ENCODE peak calls at places on chromosomes 2 and 18, in five cellular contexts. One of them, this sample, is unnamed.

GRCh38 chr2:235050992-235051351 is 99.2 kb downstream of the SH3BP4 start:
- DNase-seq in neuronal stem cell: no peak
- DNase-seq in H1: no peak
- DNase-seq in trophoblast cell: peak
- DNase-seq in H9: no peak
- DNase-seq in this sample: peak

GRCh38 chr2:69143726-69144360 is 130.9 kb downstream of the ANTXR1 start:
- DNase-seq in trophoblast cell: peak
- DNase-seq in H9: no peak
- DNase-seq in H1: no peak
- DNase-seq in neuronal stem cell: no peak
- DNase-seq in this sample: no peak

GRCh38 chr2:126878601-126879000 is 20.1 kb upstream of the TEX51 start:
- DNase-seq in H1: no peak
- DNase-seq in H9: peak
- DNase-seq in neuronal stem cell: no peak
- DNase-seq in trophoblast cell: no peak
- DNase-seq in this sample: no peak

GRCh38 chr2:176091329-176092258 is 927 bp upstream of the HOXD13 start:
- DNase-seq in neuronal stem cell: no peak
- DNase-seq in H9: peak
- DNase-seq in trophoblast cell: no peak
- DNase-seq in H1: peak
- DNase-seq in this sample: no peak

GRCh38 chr18:3454365-3455089 is 4.6 kb downstream of the TGIF1 start:
- DNase-seq in H1: no peak
- DNase-seq in neuronal stem cell: peak
- DNase-seq in trophoblast cell: peak
- DNase-seq in H9: peak
- DNase-seq in this sample: peak

GRCh38 chr2:30446602-30447148 is 371 bp upstream of the LCLAT1 start:
- DNase-seq in H1: no peak
- DNase-seq in trophoblast cell: no peak
- DNase-seq in H9: no peak
- DNase-seq in neuronal stem cell: no peak
- DNase-seq in this sample: peak

GRCh38 chr2:49044265-49044664 is 110.0 kb downstream of the FSHR start:
- DNase-seq in neuronal stem cell: no peak
- DNase-seq in trophoblast cell: no peak
- DNase-seq in H9: no peak
- DNase-seq in H1: no peak
- DNase-seq in this sample: no peak

GRCh38 chr2:179338681-179339080 is 74.0 kb upstream of the SESTD1 start:
- DNase-seq in H9: no peak
- DNase-seq in H1: no peak
- DNase-seq in trophoblast cell: no peak
- DNase-seq in neuronal stem cell: no peak
- DNase-seq in this sample: peak

GRCh38 chr18:50424877-50425690 is 50.2 kb downstream of the SKA1 start:
- DNase-seq in H1: no peak
- DNase-seq in neuronal stem cell: no peak
- DNase-seq in H9: no peak
- DNase-seq in trophoblast cell: peak
- DNase-seq in this sample: peak

GRCh38 chr18:9595197-9595596 is 19.2 kb downstream of the PPP4R1 start:
- DNase-seq in trophoblast cell: no peak
- DNase-seq in H9: no peak
- DNase-seq in neuronal stem cell: no peak
- DNase-seq in H1: no peak
- DNase-seq in this sample: peak
- H3K23ac ChIP-seq in trophoblast cell: no peak
- H3K23ac ChIP-seq in H9: no peak
- H3K23ac ChIP-seq in neuronal stem cell: no peak
- H3K23ac ChIP-seq in H1: no peak
- H3K23ac ChIP-seq in this sample: no peak

GRCh38 chr2:187748958-187749357 is 194.7 kb upstream of the TFPI start:
- DNase-seq in H1: no peak
- DNase-seq in H9: no peak
- DNase-seq in trophoblast cell: no peak
- DNase-seq in neuronal stem cell: no peak
- DNase-seq in this sample: no peak

DNA sequence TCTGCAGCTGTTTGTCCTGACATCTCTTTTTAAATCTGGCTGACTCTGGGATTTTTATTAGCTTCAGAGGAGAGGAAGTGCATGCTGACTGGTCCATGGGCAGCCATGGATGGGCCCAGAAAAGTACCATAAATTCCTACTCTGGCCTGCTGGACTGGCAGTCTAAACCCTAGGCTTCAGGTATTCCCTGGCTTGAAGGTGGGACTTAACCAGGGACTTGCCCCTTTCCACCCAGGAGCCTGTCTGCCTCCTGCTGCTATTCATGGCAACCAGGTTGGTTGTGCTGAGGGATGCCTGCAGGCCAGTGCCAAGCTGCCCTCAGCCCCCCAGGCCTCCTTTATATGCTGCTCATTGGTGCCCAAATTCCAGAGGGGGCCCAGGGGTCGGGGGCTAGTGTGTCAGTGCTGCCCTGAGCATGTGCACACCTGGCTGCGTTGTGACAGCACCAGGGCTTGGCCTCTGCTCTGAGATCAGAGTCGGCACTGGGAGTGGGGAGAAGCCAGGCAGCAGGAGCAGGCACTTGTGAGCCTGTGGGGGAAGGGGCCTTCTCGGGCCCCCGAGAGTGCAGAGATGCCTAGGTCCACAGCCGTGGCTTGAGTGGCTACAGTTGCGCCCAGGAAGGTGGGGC is 195.7 kb upstream of the TFPI start:
- DNase-seq in trophoblast cell: no peak
- DNase-seq in H9: no peak
- DNase-seq in H1: no peak
- DNase-seq in neuronal stem cell: no peak
- DNase-seq in this sample: no peak
- H2BK12ac ChIP-seq in trophoblast cell: no peak
- H2BK12ac ChIP-seq in H9: no peak
- H2BK12ac ChIP-seq in H1: no peak
- H2BK12ac ChIP-seq in neuronal stem cell: no peak
- H2BK12ac ChIP-seq in this sample: no peak

GRCh38 chr2:217247511-217247910 is 387.6 kb upstream of the TNP1 start:
- DNase-seq in trophoblast cell: no peak
- DNase-seq in H1: no peak
- DNase-seq in neuronal stem cell: no peak
- DNase-seq in H9: no peak
- DNase-seq in this sample: no peak
- H4K8ac ChIP-seq in trophoblast cell: peak
- H4K8ac ChIP-seq in H1: no peak
- H4K8ac ChIP-seq in neuronal stem cell: no peak
- H4K8ac ChIP-seq in H9: no peak
- H4K8ac ChIP-seq in this sample: peak

GRCh38 chr2:216369821-216370220 is 2.5 kb downstream of the MARCHF4 start:
- DNase-seq in H1: no peak
- DNase-seq in neuronal stem cell: no peak
- DNase-seq in H9: no peak
- DNase-seq in trophoblast cell: no peak
- DNase-seq in this sample: no peak

GRCh38 chr2:216371756-216372702 is at the start of gene MARCHF4:
- DNase-seq in neuronal stem cell: peak
- DNase-seq in H1: peak
- DNase-seq in H9: peak
- DNase-seq in trophoblast cell: peak
- DNase-seq in this sample: peak

GRCh38 chr2:216372761-216373291 is 543 bp upstream of the MARCHF4 start:
- DNase-seq in neuronal stem cell: no peak
- DNase-seq in trophoblast cell: peak
- DNase-seq in H1: no peak
- DNase-seq in H9: no peak
- DNase-seq in this sample: peak

GRCh38 chr2:216373896-216374295 is 1.6 kb upstream of the MARCHF4 start:
- DNase-seq in H9: no peak
- DNase-seq in trophoblast cell: no peak
- DNase-seq in H1: no peak
- DNase-seq in neuronal stem cell: no peak
- DNase-seq in this sample: no peak

DNA sequence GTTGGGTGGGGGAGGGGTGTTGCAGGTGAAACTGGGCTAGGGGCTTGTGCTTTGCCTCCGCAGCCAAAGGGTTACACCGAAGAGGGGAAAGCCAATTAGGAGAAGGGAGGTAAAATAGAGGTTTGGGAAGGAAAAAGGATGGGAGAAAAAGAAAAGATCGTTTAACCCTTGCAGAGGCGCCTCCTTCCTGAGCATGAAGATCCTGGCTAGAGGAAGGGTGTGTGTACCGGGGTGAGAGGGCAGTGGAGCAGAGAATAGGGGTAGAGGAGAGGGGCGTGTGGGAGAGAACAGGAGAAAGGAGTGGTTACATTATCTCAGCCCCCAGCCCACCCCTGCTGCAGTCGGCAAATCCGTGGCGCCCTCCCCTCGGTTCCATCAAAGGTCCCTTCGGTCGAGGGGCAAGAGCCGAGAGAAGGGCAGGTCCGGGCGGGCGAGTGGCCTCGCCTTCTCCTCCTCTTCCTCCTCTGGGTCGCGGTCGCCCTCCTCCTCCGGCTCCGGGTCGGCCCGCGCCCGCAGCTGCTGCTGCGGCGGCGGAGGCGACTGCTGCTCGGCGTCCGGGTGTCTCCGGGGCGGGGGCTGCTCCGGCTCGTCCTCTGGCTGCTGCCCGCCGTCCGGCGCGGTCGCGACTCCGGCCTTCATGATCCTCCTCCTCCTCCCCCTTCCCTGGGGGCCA is 1.2 kb downstream of the MARCHF4 start:
- DNase-seq in H9: peak
- DNase-seq in H1: peak
- DNase-seq in trophoblast cell: no peak
- DNase-seq in neuronal stem cell: no peak
- DNase-seq in this sample: peak
- H3K23ac ChIP-seq in H9: no peak
- H3K23ac ChIP-seq in H1: no peak
- H3K23ac ChIP-seq in trophoblast cell: no peak
- H3K23ac ChIP-seq in neuronal stem cell: no peak
- H3K23ac ChIP-seq in this sample: no peak

DNA sequence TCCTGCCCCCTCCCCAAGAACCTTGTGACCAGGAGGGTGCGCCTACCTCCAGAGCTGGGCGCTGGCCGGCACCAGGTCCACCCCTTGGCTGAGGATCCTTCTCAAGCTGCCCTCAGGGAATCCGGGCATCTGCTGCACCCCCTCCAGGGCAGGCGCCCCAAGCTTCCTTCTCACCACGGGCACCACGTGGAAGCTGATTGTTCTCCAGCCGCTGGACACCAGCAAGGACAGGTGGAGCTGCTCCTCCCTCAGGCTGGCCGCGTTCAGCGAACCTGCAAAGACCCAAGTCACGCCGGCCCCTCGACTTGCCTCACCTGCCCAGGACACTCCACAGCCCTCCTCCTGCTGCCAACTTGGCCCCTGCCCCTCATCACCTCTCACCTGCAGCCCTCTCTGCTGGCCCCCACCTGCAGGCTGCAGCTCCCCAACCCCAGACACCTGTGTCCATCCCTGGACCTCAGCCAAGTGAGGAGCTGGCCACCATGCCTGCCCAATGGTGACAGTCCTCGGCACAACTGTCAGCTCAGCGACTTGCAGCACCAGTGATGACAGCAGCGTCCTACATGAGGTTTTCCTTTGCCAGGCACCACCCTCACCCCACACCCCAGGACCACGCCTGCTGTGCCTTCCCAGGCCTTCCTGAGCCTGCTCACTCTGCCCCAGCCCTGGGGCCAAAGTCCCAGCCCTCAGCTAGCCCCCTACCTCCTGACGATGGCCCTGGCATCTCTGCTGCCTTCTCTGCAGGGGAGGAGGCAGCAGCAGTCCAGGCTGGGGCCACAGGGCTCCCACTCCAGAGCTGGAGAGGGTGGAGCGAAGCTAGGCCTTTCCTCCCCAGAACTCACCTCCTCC is 4.2 kb downstream of the MAB21L4 start:
- DNase-seq in neuronal stem cell: no peak
- DNase-seq in H1: no peak
- DNase-seq in H9: no peak
- DNase-seq in trophoblast cell: no peak
- DNase-seq in this sample: no peak
- H2BK12ac ChIP-seq in neuronal stem cell: peak
- H2BK12ac ChIP-seq in H1: no peak
- H2BK12ac ChIP-seq in H9: no peak
- H2BK12ac ChIP-seq in trophoblast cell: no peak
- H2BK12ac ChIP-seq in this sample: no peak

GRCh38 chr2:85446296-85447221 is 28.0 kb downstream of the SH2D6 start:
- DNase-seq in H1: no peak
- DNase-seq in neuronal stem cell: no peak
- DNase-seq in H9: no peak
- DNase-seq in trophoblast cell: no peak
- DNase-seq in this sample: no peak
- H4K8ac ChIP-seq in H1: peak
- H4K8ac ChIP-seq in neuronal stem cell: peak
- H4K8ac ChIP-seq in H9: no peak
- H4K8ac ChIP-seq in trophoblast cell: no peak
- H4K8ac ChIP-seq in this sample: peak

DNA sequence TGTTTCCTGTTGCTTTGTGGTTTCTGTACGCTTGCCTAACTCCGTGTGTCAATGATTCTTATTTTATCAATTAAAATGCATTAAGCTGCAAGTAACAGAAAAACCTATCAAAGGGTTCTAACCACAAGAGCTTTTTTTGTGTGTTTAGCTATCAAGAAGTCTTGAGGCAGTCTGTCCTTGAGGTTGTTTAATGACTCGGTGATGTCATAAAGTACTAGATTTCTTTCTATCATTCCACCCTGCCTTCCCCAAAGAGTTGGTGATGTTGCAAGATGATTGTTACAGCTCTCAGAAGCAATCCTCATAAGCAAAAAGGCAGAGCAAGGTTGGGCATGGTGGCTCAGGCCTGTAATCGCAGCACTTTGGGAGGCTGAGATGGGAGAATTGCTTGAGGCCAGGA is 51.9 kb upstream of the SPTBN1 start:
- DNase-seq in neuronal stem cell: no peak
- DNase-seq in trophoblast cell: no peak
- DNase-seq in H9: no peak
- DNase-seq in H1: no peak
- DNase-seq in this sample: peak
- H3K23ac ChIP-seq in neuronal stem cell: no peak
- H3K23ac ChIP-seq in trophoblast cell: no peak
- H3K23ac ChIP-seq in H9: no peak
- H3K23ac ChIP-seq in H1: no peak
- H3K23ac ChIP-seq in this sample: no peak

GRCh38 chr18:8153887-8154583 is 455.2 kb upstream of the RAB12 start:
- DNase-seq in trophoblast cell: no peak
- DNase-seq in H1: no peak
- DNase-seq in H9: no peak
- DNase-seq in neuronal stem cell: no peak
- DNase-seq in this sample: peak
- H2BK12ac ChIP-seq in trophoblast cell: no peak
- H2BK12ac ChIP-seq in H1: no peak
- H2BK12ac ChIP-seq in H9: no peak
- H2BK12ac ChIP-seq in neuronal stem cell: no peak
- H2BK12ac ChIP-seq in this sample: no peak

DNA sequence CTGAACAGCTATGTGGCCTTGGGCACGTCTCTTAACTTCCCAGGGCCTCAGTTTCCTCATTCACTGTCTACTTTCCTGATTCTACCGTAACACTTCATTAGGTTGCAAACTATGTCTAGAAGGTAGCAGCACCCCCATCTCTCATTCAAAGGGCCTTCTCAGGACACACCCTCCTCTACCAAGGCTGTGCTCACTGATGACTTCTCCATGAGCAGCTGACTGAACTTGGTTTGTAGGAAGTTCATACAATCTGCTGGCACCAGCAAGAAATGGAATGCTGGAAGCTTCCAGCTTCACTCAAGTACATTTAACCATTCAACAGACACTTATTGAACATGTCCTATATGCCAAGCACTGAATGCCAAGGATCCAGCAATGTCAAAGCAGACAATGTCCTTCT is 250.8 kb upstream of the CTAGE1 start:
- DNase-seq in H9: no peak
- DNase-seq in trophoblast cell: peak
- DNase-seq in neuronal stem cell: no peak
- DNase-seq in H1: no peak
- DNase-seq in this sample: peak
- H4K8ac ChIP-seq in H9: no peak
- H4K8ac ChIP-seq in trophoblast cell: no peak
- H4K8ac ChIP-seq in neuronal stem cell: no peak
- H4K8ac ChIP-seq in H1: no peak
- H4K8ac ChIP-seq in this sample: no peak